ENCODE peak calls at places on chromosomes 3 and 15, in eight cellular contexts. U is breast epithelium; Z is IMR-90; Y is GM23248; L is endothelial cell of umbilical vein; N is CD8-positive, alpha-beta T cell; G is thyroid gland; C is colonic mucosa. X is an unnamed sample.

GRCh38 chr15:58434334-58434888 is 2.6 kb downstream of the LIPC start:
- DNase-seq in U (no peak), Z (no peak), Y (no peak), L (no peak), N (no peak), G (peak; percentile 27), C (peak; percentile 15), X (no peak)

GRCh38 chr3:171354706-171355582 is 105.3 kb downstream of the TNIK start:
- DNase-seq in U (no peak), Z (no peak), Y (no peak), L (no peak), N (no peak), G (peak; percentile 64), C (no peak), X (no peak)

GRCh38 chr3:37729119-37729518 is 132.6 kb upstream of the CTDSPL start:
- DNase-seq in U (no peak), Z (peak; percentile 18), Y (peak; percentile 26), L (no peak), N (no peak), G (no peak), C (no peak), X (no peak)

GRCh38 chr3:83715307-83715706 is 1243.5 kb upstream of the CADM2 start:
- DNase-seq in U (no peak), Z (no peak), Y (no peak), L (no peak), N (no peak), G (no peak), C (no peak), X (no peak)

GRCh38 chr3:184380210-184380626 is 364 bp downstream of the CHRD start:
- DNase-seq in U (no peak), Z (no peak), Y (peak; percentile 75), L (no peak), N (peak; percentile 23), G (peak; percentile 41), C (peak; percentile 55), X (peak; percentile 84)

GRCh38 chr3:172203522-172204258 is 164.3 kb downstream of the FNDC3B start:
- DNase-seq in U (no peak), Z (no peak), Y (peak; percentile 57), L (no peak), N (no peak), G (peak; percentile 74), C (peak; percentile 55), X (no peak)

GRCh38 chr15:55247276-55247675 is 42.3 kb downstream of the RAB27A start:
- DNase-seq in U (no peak), Z (no peak), Y (no peak), L (no peak), N (no peak), G (no peak), C (no peak), X (peak; percentile 41)

GRCh38 chr3:190696777-190697501 is 165.6 kb downstream of the GMNC start:
- DNase-seq in U (no peak), Z (peak; percentile 40), Y (peak; percentile 75), L (peak; percentile 37), N (no peak), G (peak; percentile 2), C (no peak), X (peak; percentile 86)

GRCh38 chr15:29139540-29140459 is 129.8 kb downstream of the NSMCE3 start:
- DNase-seq in U (peak; percentile 48), Z (peak; percentile 24), Y (peak; percentile 62), L (peak; percentile 33), N (peak; percentile 67), G (peak; percentile 70), C (peak; percentile 52), X (peak; percentile 60)

GRCh38 chr3:124410471-124410870 is 319.8 kb upstream of the UMPS start:
- DNase-seq in U (no peak), Z (peak; percentile 47), Y (peak; percentile 16), L (no peak), N (no peak), G (no peak), C (no peak), X (no peak)

GRCh38 chr15:70480196-70480856 is 283.0 kb downstream of the UACA start:
- DNase-seq in U (no peak), Z (no peak), Y (no peak), L (no peak), N (peak; percentile 54), G (no peak), C (no peak), X (no peak)

GRCh38 chr3:173429076-173429475 is 31.5 kb downstream of the NLGN1 start:
- DNase-seq in U (no peak), Z (no peak), Y (no peak), L (no peak), N (no peak), G (no peak), C (no peak), X (no peak)

GRCh38 chr3:134054231-134054630 is 24.5 kb upstream of the SLCO2A1 start:
- DNase-seq in U (no peak), Z (no peak), Y (peak; percentile 39), L (no peak), N (no peak), G (peak; percentile 85), C (no peak), X (no peak)

GRCh38 chr15:51051776-51052175 is 42.9 kb downstream of the TNFAIP8L3 start:
- DNase-seq in U (peak; percentile 67), Z (no peak), Y (peak; percentile 44), L (no peak), N (no peak), G (peak; percentile 58), C (peak; percentile 27), X (no peak)

GRCh38 chr15:29765234-29765841 is 56.9 kb downstream of the TJP1 start:
- DNase-seq in U (no peak), Z (no peak), Y (no peak), L (no peak), N (no peak), G (no peak), C (no peak), X (no peak)

GRCh38 chr3:133574260-133574881 is 885 bp downstream of the CDV3 start:
- DNase-seq in U (peak; percentile 63), Z (peak; percentile 80), Y (peak; percentile 89), L (peak; percentile 75), N (peak; percentile 75), G (peak; percentile 73), C (peak; percentile 74), X (peak; percentile 88)

GRCh38 chr3:134516905-134517304 is 31.0 kb downstream of the CEP63 start:
- DNase-seq in U (no peak), Z (no peak), Y (no peak), L (no peak), N (no peak), G (no peak), C (no peak), X (peak; percentile 8)

GRCh38 chr3:129025108-129025507 is 24.0 kb downstream of the EFCC1 start:
- DNase-seq in U (no peak), Z (no peak), Y (no peak), L (no peak), N (no peak), G (no peak), C (no peak), X (no peak)

GRCh38 chr3:129025691-129026435 is 24.8 kb downstream of the EFCC1 start:
- DNase-seq in U (no peak), Z (no peak), Y (no peak), L (no peak), N (no peak), G (no peak), C (no peak), X (no peak)

GRCh38 chr3:129022995-129023332 is 21.9 kb downstream of the EFCC1 start:
- DNase-seq in U (no peak), Z (no peak), Y (no peak), L (no peak), N (no peak), G (no peak), C (no peak), X (no peak)

GRCh38 chr3:129022114-129022994 is 21.2 kb downstream of the EFCC1 start:
- DNase-seq in U (no peak), Z (peak; percentile 37), Y (no peak), L (no peak), N (no peak), G (peak; percentile 33), C (peak; percentile 62), X (no peak)

DNA sequence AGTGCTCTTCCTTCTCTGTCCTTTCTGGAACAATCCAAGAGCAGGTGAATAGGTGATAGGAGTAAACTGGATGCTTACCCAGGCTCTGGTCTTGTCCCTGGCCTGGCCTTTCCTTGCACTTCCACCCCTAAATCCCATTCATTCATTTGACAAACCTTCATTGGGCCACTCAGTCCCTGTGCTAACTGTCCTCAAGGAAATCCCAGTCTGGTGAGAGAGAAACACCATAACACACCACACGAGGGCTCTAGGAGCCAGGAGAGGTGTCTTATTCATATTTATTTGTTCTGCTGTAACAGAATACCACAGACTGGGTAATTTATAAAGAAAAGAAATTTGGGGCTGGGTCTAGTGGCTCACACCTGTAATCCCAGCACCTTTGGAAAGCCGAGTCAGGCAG is 22.8 kb downstream of the EFCC1 start:
- DNase-seq in U (no peak), Z (peak; percentile 28), Y (peak; percentile 48), L (peak; percentile 52), N (no peak), G (no peak), C (no peak), X (no peak)
- H3K4me1 ChIP-seq in U (no peaks in the 10 kb centered on the region), Z (peaks cover 20% of the 10 kb centered on the region), Y (no peaks in the 10 kb centered on the region), L (peaks cover 10% of the 10 kb centered on the region), N (peaks cover 23% of the 10 kb centered on the region), G (peaks cover 7% of the 10 kb centered on the region), C (no peaks in the 10 kb centered on the region), X (peaks cover 3% of the 10 kb centered on the region)

DNA sequence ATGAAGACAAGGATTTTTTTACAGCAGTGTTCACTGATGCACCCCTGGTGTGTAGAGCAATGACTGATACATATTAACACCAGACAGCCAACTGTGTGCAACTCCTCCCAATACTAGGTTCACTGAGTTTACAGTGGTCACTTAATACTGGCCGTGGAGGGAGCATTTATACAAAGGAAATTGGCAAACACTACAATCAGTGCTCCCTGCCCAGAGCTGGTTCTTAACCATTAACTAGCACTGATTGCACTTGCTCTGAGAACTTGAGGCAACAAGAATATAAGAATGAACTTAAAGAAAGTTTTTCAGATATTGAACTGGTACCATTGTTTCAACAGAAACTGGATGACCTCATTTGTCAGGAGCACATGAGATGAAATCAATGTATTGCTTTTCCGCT is 110.6 kb downstream of the MAGI1 start:
- DNase-seq in U (no peak), Z (no peak), Y (no peak), L (no peak), N (no peak), G (no peak), C (no peak), X (no peak)
- H3K4me3 ChIP-seq in U (no peak overlapping the region), Z (no peak overlapping the region), Y (no peak overlapping the region), L (no peak overlapping the region), N (no peak overlapping the region), G (no peak overlapping the region), C (no peak overlapping the region), X (no peak overlapping the region)

DNA sequence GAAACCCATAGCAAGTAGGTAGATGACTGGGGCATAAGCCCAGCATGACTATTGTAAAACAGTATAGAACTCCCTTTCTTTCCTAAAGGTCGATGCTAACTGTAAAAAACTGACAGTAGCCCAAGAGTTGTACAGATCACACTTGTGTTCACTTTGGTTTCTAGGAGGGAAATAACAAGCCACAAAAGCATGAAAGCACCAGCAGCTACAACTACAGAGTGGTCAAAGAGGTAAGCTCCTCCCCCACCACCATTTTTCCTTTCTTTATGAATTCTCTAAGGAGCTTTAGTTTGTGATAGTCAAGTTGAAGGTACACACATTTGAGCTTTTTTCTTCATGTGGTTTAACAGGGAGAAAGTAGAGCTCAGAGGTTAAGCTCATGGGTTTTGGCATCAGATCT is 191.0 kb downstream of the ITPR1 start:
- DNase-seq in U (no peak), Z (no peak), Y (no peak), L (no peak), N (no peak), G (no peak), C (no peak), X (no peak)
- H3K36me3 ChIP-seq in U (no peaks in the 10 kb centered on the region), Z (peaks cover 3% of the 10 kb centered on the region), Y (no peaks in the 10 kb centered on the region), L (no peaks in the 10 kb centered on the region), N (peaks cover 34% of the 10 kb centered on the region), G (peaks cover 18% of the 10 kb centered on the region), C (no peaks in the 10 kb centered on the region), X (peaks cover 26% of the 10 kb centered on the region)

GRCh38 chr15:53272116-53272515 is 482.0 kb upstream of the ONECUT1 start:
- DNase-seq in U (no peak), Z (no peak), Y (no peak), L (no peak), N (no peak), G (no peak), C (no peak), X (no peak)
- H3K4me1 ChIP-seq in U (no peaks in the 10 kb centered on the region), Z (no peaks in the 10 kb centered on the region), Y (no peaks in the 10 kb centered on the region), L (no peaks in the 10 kb centered on the region), N (no peaks in the 10 kb centered on the region), G (no peaks in the 10 kb centered on the region), C (no peaks in the 10 kb centered on the region), X (no peaks in the 10 kb centered on the region)